ENCODE peak calls at places on chromosomes 5 and 9, in five cellular contexts. One of them, this sample, is unnamed.

GRCh38 chr9:5326893-5327548 is 12.7 kb downstream of the RLN1 start:
- DNase-seq in stimulated activated CD4-positive, alpha-beta T cell treated with anti-CD3 and anti-CD28 coated beads, Interleukin-2, amount 100 ng/mL, for 24 hours: no peak
- DNase-seq in GM20000: no peak
- DNase-seq in NCI-H774: peak
- DNase-seq in adrenal gland: no peak
- DNase-seq in this sample: no peak

GRCh38 chr9:35681341-35682002 is 7.7 kb downstream of the CA9 start:
- DNase-seq in GM20000: no peak
- DNase-seq in stimulated activated CD4-positive, alpha-beta T cell treated with anti-CD3 and anti-CD28 coated beads, Interleukin-2, amount 100 ng/mL, for 24 hours: no peak
- DNase-seq in NCI-H774: no peak
- DNase-seq in adrenal gland: no peak
- DNase-seq in this sample: no peak

GRCh38 chr5:124732891-124733670 is 13.4 kb downstream of the ZNF608 start:
- DNase-seq in stimulated activated CD4-positive, alpha-beta T cell treated with anti-CD3 and anti-CD28 coated beads, Interleukin-2, amount 100 ng/mL, for 24 hours: no peak
- DNase-seq in NCI-H774: no peak
- DNase-seq in GM20000: no peak
- DNase-seq in adrenal gland: no peak
- DNase-seq in this sample: no peak

GRCh38 chr9:110031511-110032173 is 176.3 kb downstream of the C9orf152 start:
- DNase-seq in stimulated activated CD4-positive, alpha-beta T cell treated with anti-CD3 and anti-CD28 coated beads, Interleukin-2, amount 100 ng/mL, for 24 hours: no peak
- DNase-seq in adrenal gland: no peak
- DNase-seq in NCI-H774: no peak
- DNase-seq in GM20000: no peak
- DNase-seq in this sample: no peak

GRCh38 chr5:140131967-140132409 is 6.3 kb downstream of the IGIP start:
- DNase-seq in adrenal gland: peak
- DNase-seq in stimulated activated CD4-positive, alpha-beta T cell treated with anti-CD3 and anti-CD28 coated beads, Interleukin-2, amount 100 ng/mL, for 24 hours: no peak
- DNase-seq in GM20000: no peak
- DNase-seq in NCI-H774: no peak
- DNase-seq in this sample: no peak

GRCh38 chr5:2011481-2012411 is 129.0 kb upstream of the IRX4 start:
- DNase-seq in stimulated activated CD4-positive, alpha-beta T cell treated with anti-CD3 and anti-CD28 coated beads, Interleukin-2, amount 100 ng/mL, for 24 hours: no peak
- DNase-seq in GM20000: no peak
- DNase-seq in NCI-H774: no peak
- DNase-seq in adrenal gland: no peak
- DNase-seq in this sample: no peak

GRCh38 chr5:133048993-133049725 is 2.7 kb upstream of the HSPA4 start:
- DNase-seq in GM20000: no peak
- DNase-seq in stimulated activated CD4-positive, alpha-beta T cell treated with anti-CD3 and anti-CD28 coated beads, Interleukin-2, amount 100 ng/mL, for 24 hours: no peak
- DNase-seq in adrenal gland: no peak
- DNase-seq in NCI-H774: no peak
- DNase-seq in this sample: no peak

GRCh38 chr5:38576442-38576841 is 20.0 kb upstream of the LIFR start:
- DNase-seq in stimulated activated CD4-positive, alpha-beta T cell treated with anti-CD3 and anti-CD28 coated beads, Interleukin-2, amount 100 ng/mL, for 24 hours: no peak
- DNase-seq in GM20000: no peak
- DNase-seq in NCI-H774: peak
- DNase-seq in adrenal gland: no peak
- DNase-seq in this sample: no peak

GRCh38 chr9:91177661-91178280 is 183.9 kb downstream of the AUH start:
- DNase-seq in GM20000: no peak
- DNase-seq in stimulated activated CD4-positive, alpha-beta T cell treated with anti-CD3 and anti-CD28 coated beads, Interleukin-2, amount 100 ng/mL, for 24 hours: no peak
- DNase-seq in NCI-H774: no peak
- DNase-seq in adrenal gland: no peak
- DNase-seq in this sample: no peak

GRCh38 chr5:10091701-10092100 is 158.0 kb downstream of the ATPSCKMT start:
- DNase-seq in stimulated activated CD4-positive, alpha-beta T cell treated with anti-CD3 and anti-CD28 coated beads, Interleukin-2, amount 100 ng/mL, for 24 hours: no peak
- DNase-seq in adrenal gland: no peak
- DNase-seq in NCI-H774: no peak
- DNase-seq in GM20000: no peak
- DNase-seq in this sample: no peak

GRCh38 chr9:90007516-90008430 is 403.0 kb downstream of the GADD45G start:
- DNase-seq in GM20000: no peak
- DNase-seq in adrenal gland: no peak
- DNase-seq in stimulated activated CD4-positive, alpha-beta T cell treated with anti-CD3 and anti-CD28 coated beads, Interleukin-2, amount 100 ng/mL, for 24 hours: no peak
- DNase-seq in NCI-H774: no peak
- DNase-seq in this sample: no peak

GRCh38 chr5:150243590-150243989 is 46.0 kb downstream of the CAMK2A start:
- DNase-seq in stimulated activated CD4-positive, alpha-beta T cell treated with anti-CD3 and anti-CD28 coated beads, Interleukin-2, amount 100 ng/mL, for 24 hours: no peak
- DNase-seq in adrenal gland: no peak
- DNase-seq in GM20000: no peak
- DNase-seq in NCI-H774: no peak
- DNase-seq in this sample: no peak

GRCh38 chr9:90853945-90854344 is 52.3 kb downstream of the SYK start:
- DNase-seq in stimulated activated CD4-positive, alpha-beta T cell treated with anti-CD3 and anti-CD28 coated beads, Interleukin-2, amount 100 ng/mL, for 24 hours: no peak
- DNase-seq in adrenal gland: no peak
- DNase-seq in GM20000: no peak
- DNase-seq in NCI-H774: no peak
- DNase-seq in this sample: no peak

GRCh38 chr5:147688965-147689364 is 93.6 kb downstream of the JAKMIP2 start:
- DNase-seq in stimulated activated CD4-positive, alpha-beta T cell treated with anti-CD3 and anti-CD28 coated beads, Interleukin-2, amount 100 ng/mL, for 24 hours: no peak
- DNase-seq in GM20000: no peak
- DNase-seq in adrenal gland: peak
- DNase-seq in NCI-H774: no peak
- DNase-seq in this sample: no peak

GRCh38 chr9:8961186-8961666 is 1161.6 kb upstream of the DMAC1 start:
- DNase-seq in adrenal gland: peak
- DNase-seq in GM20000: no peak
- DNase-seq in NCI-H774: no peak
- DNase-seq in stimulated activated CD4-positive, alpha-beta T cell treated with anti-CD3 and anti-CD28 coated beads, Interleukin-2, amount 100 ng/mL, for 24 hours: no peak
- DNase-seq in this sample: no peak

GRCh38 chr5:16661713-16662112 is 44.9 kb upstream of the RETREG1 start:
- DNase-seq in stimulated activated CD4-positive, alpha-beta T cell treated with anti-CD3 and anti-CD28 coated beads, Interleukin-2, amount 100 ng/mL, for 24 hours: no peak
- DNase-seq in NCI-H774: no peak
- DNase-seq in GM20000: no peak
- DNase-seq in adrenal gland: no peak
- DNase-seq in this sample: no peak

GRCh38 chr9:33620738-33621439 is 96.8 kb downstream of the ANKRD18B start:
- DNase-seq in stimulated activated CD4-positive, alpha-beta T cell treated with anti-CD3 and anti-CD28 coated beads, Interleukin-2, amount 100 ng/mL, for 24 hours: no peak
- DNase-seq in adrenal gland: no peak
- DNase-seq in GM20000: no peak
- DNase-seq in NCI-H774: peak
- DNase-seq in this sample: no peak

GRCh38 chr5:158121678-158122077 is 262.7 kb upstream of the CLINT1 start:
- DNase-seq in GM20000: no peak
- DNase-seq in adrenal gland: no peak
- DNase-seq in NCI-H774: no peak
- DNase-seq in stimulated activated CD4-positive, alpha-beta T cell treated with anti-CD3 and anti-CD28 coated beads, Interleukin-2, amount 100 ng/mL, for 24 hours: no peak
- DNase-seq in this sample: no peak